ENCODE peak calls at places on chromosomes 4 and X, in six cellular contexts. A is OCI-M1, J is naive B cell, K is M059J, H is astrocyte of the hippocampus, N is hypothalamus. D is an unnamed sample.

GRCh38 chr4:6470502-6471302 is 1.7 kb downstream of the PPP2R2C start:
- DNase-seq in A (peak; percentile 2), J (no peak), K (peak; percentile 43), H (peak; percentile 56), N (peak; percentile 68), D (peak; percentile 75)

GRCh38 chr4:81839347-81840042 is 367.8 kb upstream of the RASGEF1B start:
- DNase-seq in A (no peak), J (no peak), K (no peak), H (no peak), N (no peak), D (no peak)

GRCh38 chr4:41213563-41214157 is 682 bp downstream of the APBB2 start:
- DNase-seq in A (no peak), J (no peak), K (no peak), H (no peak), N (no peak), D (peak; percentile 78)

GRCh38 chrX:48835524-48836329 is at the start of gene PCSK1N:
- DNase-seq in A (no peak), J (no peak), K (peak; percentile 62), H (peak; percentile 33), N (no peak), D (no peak)

GRCh38 chr4:159444668-159445067 is 341.8 kb downstream of the RAPGEF2 start:
- DNase-seq in A (peak; percentile 30), J (no peak), K (peak; percentile 57), H (peak; percentile 21), N (no peak), D (no peak)

GRCh38 chr4:176563591-176563990 is 229.1 kb downstream of the VEGFC start:
- DNase-seq in A (peak; percentile 21), J (no peak), K (no peak), H (no peak), N (no peak), D (no peak)

GRCh38 chr4:124121511-124121934 is 591.0 kb downstream of the ANKRD50 start:
- DNase-seq in A (no peak), J (no peak), K (peak; percentile 61), H (peak; percentile 85), N (no peak), D (no peak)

GRCh38 chrX:130393451-130394074 is 8.1 kb upstream of the GPR119 start:
- DNase-seq in A (peak; percentile 70), J (no peak), K (peak; percentile 64), H (peak; percentile 62), N (peak; percentile 3), D (peak; percentile 90)

GRCh38 chrX:65596270-65596669 is 61.7 kb upstream of the LAS1L start:
- DNase-seq in A (peak; percentile 17), J (no peak), K (peak; percentile 89), H (peak; percentile 59), N (no peak), D (no peak)

GRCh38 chr4:64774626-64775025 is 365.4 kb upstream of the TECRL start:
- DNase-seq in A (no peak), J (no peak), K (peak; percentile 73), H (no peak), N (no peak), D (no peak)

GRCh38 chrX:138874271-138874670 is 162.8 kb upstream of the FGF13 start:
- DNase-seq in A (no peak), J (no peak), K (no peak), H (no peak), N (no peak), D (no peak)

GRCh38 chrX:23765449-23765848 is 17.5 kb upstream of the SAT1 start:
- DNase-seq in A (no peak), J (no peak), K (peak; percentile 58), H (no peak), N (no peak), D (no peak)

GRCh38 chr4:41644288-41644914 is 104.1 kb downstream of the PHOX2B start:
- DNase-seq in A (no peak), J (no peak), K (no peak), H (peak; percentile 92), N (peak; percentile 45), D (peak; percentile 89)

GRCh38 chr4:10226756-10227155 is 110.2 kb upstream of the WDR1 start:
- DNase-seq in A (no peak), J (no peak), K (no peak), H (no peak), N (no peak), D (no peak)

GRCh38 chrX:6640727-6641126 is 105.8 kb upstream of the VCX3A start:
- DNase-seq in A (no peak), J (no peak), K (no peak), H (no peak), N (no peak), D (no peak)

GRCh38 chr4:185201983-185202962 is 1.5 kb downstream of the CFAP97 start:
- DNase-seq in A (peak; percentile 64), J (no peak), K (peak; percentile 44), H (peak; percentile 22), N (no peak), D (no peak)